ENCODE peak calls at places on chromosomes 6 and 20, in four cellular contexts. B is H9, W is H1, U is mesenchymal stem cell. R is an unnamed sample.

GRCh38 chr6:76885861-76886301 is 577.4 kb downstream of the HTR1B start:
- DNase-seq in B (no peak), W (no peak), U (peak), R (no peak)

GRCh38 chr6:82057846-82058554 is 189.5 kb downstream of the IBTK start:
- DNase-seq in B (no peak), W (no peak), U (no peak), R (no peak)

GRCh38 chr6:128168244-128168643 is 267.4 kb upstream of the THEMIS start:
- DNase-seq in B (no peak), W (no peak), U (no peak), R (no peak)

GRCh38 chr6:143063631-143064030 is 2.9 kb downstream of the AIG1 start:
- DNase-seq in B (no peak), W (no peak), U (no peak), R (no peak)

GRCh38 chr6:123091091-123091895 is 95.3 kb downstream of the CLVS2 start:
- DNase-seq in B (no peak), W (no peak), U (peak), R (no peak)

GRCh38 chr6:128029841-128030240 is 129.0 kb upstream of the THEMIS start:
- DNase-seq in B (no peak), W (no peak), U (no peak), R (no peak)

GRCh38 chr6:4941782-4942672 is 61.8 kb downstream of the RPP40 start:
- DNase-seq in B (no peak), W (no peak), U (peak), R (no peak)

GRCh38 chr6:114419175-114419574 is 76.4 kb upstream of the HS3ST5 start:
- DNase-seq in B (no peak), W (no peak), U (peak), R (no peak)

GRCh38 chr20:43766395-43766794 is 39.6 kb upstream of the GTSF1L start:
- DNase-seq in B (no peak), W (no peak), U (no peak), R (no peak)

GRCh38 chr6:105402090-105402980 is 547 bp downstream of the PREP start:
- DNase-seq in B (peak), W (no peak), U (peak), R (peak)

GRCh38 chr20:9235518-9235917 is 166.6 kb downstream of the PLCB4 start:
- DNase-seq in B (no peak), W (no peak), U (peak), R (no peak)

GRCh38 chr20:40673442-40673841 is 15.6 kb downstream of the MAFB start:
- DNase-seq in B (no peak), W (no peak), U (no peak), R (no peak)

GRCh38 chr20:24460712-24461111 is 8.7 kb upstream of the SYNDIG1 start:
- DNase-seq in B (no peak), W (no peak), U (no peak), R (no peak)

GRCh38 chr6:170069611-170070010 is 221.3 kb downstream of the DLL1 start:
- DNase-seq in B (no peak), W (no peak), U (no peak), R (no peak)

GRCh38 chr6:13710552-13711383 is 867 bp downstream of the RANBP9 start:
- DNase-seq in B (peak), W (no peak), U (peak), R (peak)

GRCh38 chr6:65064844-65065243 is 642.2 kb downstream of the EYS start:
- DNase-seq in B (no peak), W (no peak), U (no peak), R (no peak)

GRCh38 chr6:115830895-115831294 is 229.8 kb downstream of the FRK start:
- DNase-seq in B (no peak), W (no peak), U (no peak), R (no peak)

GRCh38 chr6:21046276-21046675 is 512.0 kb downstream of the CDKAL1 start:
- DNase-seq in B (no peak), W (no peak), U (no peak), R (no peak)

GRCh38 chr6:5809471-5809870 is 197.3 kb downstream of the NRN1 start:
- DNase-seq in B (no peak), W (no peak), U (no peak), R (no peak)

GRCh38 chr6:36642913-36643817 is 35.3 kb upstream of the CDKN1A start:
- DNase-seq in B (no peak), W (no peak), U (peak), R (no peak)

GRCh38 chr6:78593898-78594666 is 273.3 kb upstream of the IRAK1BP1 start:
- DNase-seq in B (no peak), W (no peak), U (no peak), R (no peak)

GRCh38 chr20:7694940-7695567 is 245.2 kb downstream of the HAO1 start:
- DNase-seq in B (no peak), W (no peak), U (no peak), R (no peak)

GRCh38 chr6:113050979-113051378 is 703.8 kb downstream of the RFPL4B start:
- DNase-seq in B (peak), W (peak), U (no peak), R (peak)

GRCh38 chr6:52162940-52163908 is 23.0 kb upstream of the IL17A start:
- DNase-seq in B (no peak), W (no peak), U (peak), R (no peak)

GRCh38 chr20:10321138-10321717 is 102.6 kb downstream of the SNAP25 start:
- DNase-seq in B (no peak), W (no peak), U (no peak), R (no peak)

GRCh38 chr6:105993341-105993740 is 92.8 kb upstream of the PRDM1 start:
- DNase-seq in B (peak), W (no peak), U (peak), R (no peak)

GRCh38 chr6:68635706-68636513 is 828 bp downstream of the ADGRB3 start:
- DNase-seq in B (peak), W (no peak), U (peak), R (peak)

GRCh38 chr20:31907046-31907445 is 36.6 kb downstream of the TTLL9 start:
- DNase-seq in B (no peak), W (no peak), U (no peak), R (no peak)

GRCh38 chr6:12423852-12424251 is 133.7 kb downstream of the EDN1 start:
- DNase-seq in B (no peak), W (no peak), U (peak), R (no peak)

GRCh38 chr6:161027385-161027784 is 35.8 kb downstream of the MAP3K4 start:
- DNase-seq in B (no peak), W (no peak), U (no peak), R (no peak)

GRCh38 chr20:37989601-37990001 is 43.7 kb downstream of the TTI1 start:
- DNase-seq in B (no peak), W (no peak), U (peak), R (no peak)

GRCh38 chr6:132054525-132054924 is 103.4 kb upstream of the CCN2 start:
- DNase-seq in B (no peak), W (no peak), U (peak), R (no peak)
- H2BK5ac ChIP-seq in B (no peak), W (no peak), U (no peak), R (no peak)

DNA sequence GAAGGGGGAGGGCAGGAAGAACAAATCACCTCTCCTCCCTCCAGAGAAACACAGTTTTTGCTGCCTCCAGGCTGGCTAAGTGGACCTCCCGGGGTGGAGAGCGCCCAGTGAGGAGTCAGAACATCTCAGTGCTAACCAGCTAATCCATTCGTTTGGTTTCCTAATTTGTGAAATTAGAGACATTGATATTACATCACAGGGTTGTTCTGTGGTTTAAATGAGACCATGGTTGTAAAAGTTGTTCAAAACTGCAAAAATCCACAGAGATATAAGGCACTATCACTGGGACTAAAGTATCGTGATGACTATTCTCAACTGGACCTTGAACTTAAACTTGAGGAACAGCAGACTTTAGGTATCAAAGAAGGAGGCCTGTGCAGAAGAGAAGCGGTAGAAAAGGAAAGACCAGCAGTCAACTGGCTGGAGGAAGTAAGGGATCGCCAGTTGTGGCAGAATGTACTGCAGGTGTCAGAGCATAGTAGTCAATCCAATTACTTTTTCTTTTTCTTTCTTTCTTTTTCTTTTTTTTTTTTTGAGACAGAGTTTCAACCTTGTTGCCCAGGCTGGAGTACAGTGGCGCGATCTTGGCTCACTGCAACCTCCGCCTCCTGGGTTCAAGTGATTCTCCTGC is 33.9 kb downstream of the RIPOR2 start:
- DNase-seq in B (no peak), W (no peak), U (no peak), R (no peak)
- H2BK15ac ChIP-seq in B (no peak), W (no peak), U (no peak), R (no peak)

GRCh38 chr6:147449405-147450161 is 58.9 kb upstream of the SAMD5 start:
- DNase-seq in B (no peak), W (no peak), U (no peak), R (no peak)
- H2BK12ac ChIP-seq in B (no peak), W (peak), U (no peak), R (no peak)

DNA sequence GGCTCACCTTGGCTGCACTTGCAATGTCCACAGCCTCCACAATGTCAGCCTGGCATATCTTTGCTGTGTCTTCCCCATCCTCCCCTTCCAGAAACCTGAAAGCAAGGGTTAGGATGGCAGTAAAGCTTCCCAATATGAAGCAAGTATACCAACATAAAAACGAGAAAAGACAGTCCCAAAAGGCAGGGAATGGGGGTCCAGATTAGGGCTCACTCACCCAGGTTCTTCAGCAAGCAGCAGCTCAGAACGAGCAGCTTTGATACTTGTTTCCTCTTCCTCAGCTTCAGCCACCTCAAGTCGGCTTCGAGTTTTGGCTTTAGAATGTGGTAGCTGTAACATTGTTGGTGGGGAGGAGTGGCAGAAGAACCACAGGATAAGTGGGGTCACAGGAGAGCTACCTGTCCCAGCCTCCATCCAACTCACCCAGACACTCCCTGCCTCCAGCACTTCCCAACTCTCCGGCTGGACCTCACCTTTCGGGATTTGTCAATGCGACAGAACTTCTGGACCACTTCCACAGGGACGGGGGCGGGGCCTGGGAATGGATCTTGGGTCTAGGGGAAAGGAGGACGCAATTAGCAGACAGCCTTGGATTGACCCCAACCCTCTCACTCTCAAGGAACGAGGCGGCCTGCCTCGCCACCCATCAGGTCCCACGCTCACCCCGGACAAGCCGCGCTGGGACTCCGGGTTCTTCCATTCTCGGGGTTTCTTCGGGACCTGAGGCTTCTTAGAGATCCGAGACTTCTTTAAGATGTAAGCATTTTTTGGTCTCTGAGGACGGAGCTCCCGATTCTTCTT is 698 bp downstream of the WDR46 start:
- DNase-seq in B (no peak), W (no peak), U (no peak), R (no peak)
- H2BK5ac ChIP-seq in B (no peak), W (no peak), U (peak), R (no peak)

GRCh38 chr20:32978009-32978335 is 26.3 kb downstream of the SUN5 start:
- DNase-seq in B (no peak), W (no peak), U (no peak), R (no peak)

GRCh38 chr20:32977281-32978008 is 26.8 kb downstream of the SUN5 start:
- DNase-seq in B (no peak), W (no peak), U (no peak), R (no peak)

GRCh38 chr20:32976746-32977145 is 27.5 kb downstream of the SUN5 start:
- DNase-seq in B (peak), W (no peak), U (no peak), R (no peak)

GRCh38 chr20:32973077-32973717 is 31.0 kb downstream of the SUN5 start:
- DNase-seq in B (no peak), W (no peak), U (no peak), R (no peak)

DNA sequence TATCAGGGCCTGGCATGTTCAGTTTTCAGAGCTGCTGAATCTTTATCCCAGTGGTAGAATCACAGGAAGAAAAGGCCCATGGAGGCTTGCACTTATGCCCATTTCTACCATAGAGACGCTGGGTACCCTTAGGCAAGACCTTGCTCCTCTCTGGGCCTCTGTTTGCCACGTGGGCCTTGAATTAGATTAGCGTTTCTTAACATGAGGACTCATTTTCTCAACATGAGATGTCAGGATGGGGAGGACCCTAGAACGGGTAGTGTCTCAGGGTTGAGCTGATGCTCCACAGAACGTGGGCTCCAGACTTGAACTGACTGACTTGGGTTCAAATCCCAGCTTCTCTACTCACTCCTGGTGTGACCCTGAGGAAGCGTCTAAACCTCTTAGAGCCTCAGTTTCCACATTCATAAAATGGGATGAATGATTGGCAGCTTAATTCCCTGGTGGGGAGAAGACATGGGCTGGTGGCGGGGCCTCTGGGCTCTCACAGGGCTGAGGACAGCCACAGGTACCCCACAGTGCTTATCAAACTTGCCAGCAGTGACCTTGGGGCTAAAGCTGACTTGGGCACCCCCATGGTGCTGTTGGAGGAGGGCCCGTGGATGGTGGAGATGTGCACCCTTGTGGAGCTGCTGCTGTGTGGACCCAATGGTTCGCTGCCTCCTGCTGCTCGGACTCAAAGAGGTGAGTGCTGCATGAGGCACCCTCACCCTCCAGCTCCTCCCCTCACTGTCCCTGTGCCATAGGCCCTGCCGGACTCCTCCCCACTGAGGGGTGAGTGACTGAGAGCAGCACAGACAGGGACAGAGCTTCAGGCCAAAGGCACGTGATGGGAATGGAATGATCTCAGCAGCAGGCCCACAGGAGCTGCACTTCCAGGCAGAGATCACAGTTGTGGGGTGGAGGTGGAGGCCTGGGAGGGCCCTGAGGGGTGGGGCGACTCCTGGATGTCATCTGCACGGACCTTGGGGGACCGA is 28.2 kb downstream of the SUN5 start:
- DNase-seq in B (peak), W (no peak), U (no peak), R (no peak)
- H2BK15ac ChIP-seq in B (no peak), W (peak), U (no peak), R (no peak)

GRCh38 chr6:44049163-44049988 is 77.9 kb downstream of the MRPL14 start:
- DNase-seq in B (no peak), W (no peak), U (peak), R (no peak)
- H2BK12ac ChIP-seq in B (no peak), W (no peak), U (peak), R (no peak)

GRCh38 chr20:49344140-49344539 is 66.3 kb upstream of the ZNFX1 start:
- DNase-seq in B (no peak), W (no peak), U (no peak), R (no peak)
- H2BK5ac ChIP-seq in B (no peak), W (no peak), U (no peak), R (no peak)

DNA sequence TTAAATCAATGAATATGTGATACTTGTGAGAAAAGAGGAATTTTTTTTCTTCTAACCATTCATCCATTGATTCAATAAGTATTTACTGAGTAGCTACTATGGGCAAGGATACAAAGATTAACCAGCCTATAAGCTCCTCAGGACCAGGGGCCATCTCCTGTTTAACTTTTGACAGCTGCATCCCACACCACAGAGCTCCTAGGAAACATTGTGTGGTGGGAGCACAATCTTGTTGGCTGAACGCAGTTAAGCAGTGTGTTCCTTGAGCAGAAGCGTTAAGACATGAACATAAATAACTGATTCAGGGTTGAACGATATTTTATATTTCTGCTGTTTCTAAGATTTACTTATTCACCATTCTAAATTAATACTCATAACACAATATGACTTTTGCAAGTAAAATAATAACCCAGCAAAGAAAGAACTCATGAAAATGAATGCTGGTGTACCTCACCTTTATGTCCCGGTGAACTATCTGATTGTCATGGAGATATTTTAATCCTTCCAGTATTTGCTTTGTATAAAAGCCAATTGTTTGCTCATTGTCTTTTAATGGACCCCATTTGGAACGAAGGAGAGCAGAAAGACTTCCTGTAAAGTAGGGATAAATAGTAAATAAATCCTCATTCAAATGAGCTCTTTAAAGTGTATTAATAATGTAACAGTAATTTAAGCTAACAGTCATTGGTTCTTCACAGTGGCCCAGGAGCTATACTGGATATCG is 62.6 kb upstream of the MAP7 start:
- DNase-seq in B (no peak), W (no peak), U (no peak), R (no peak)
- H2BK15ac ChIP-seq in B (no peak), W (no peak), U (no peak), R (no peak)